ENCODE peak calls at places on chromosomes 5 and 9, in seven cellular contexts. O is ovary, J is activated B cell treated with CpG ODN at 0.5 μM for 24 hours, Y is HFF-Myc, Q is breast epithelium, W is dorsolateral prefrontal cortex, Z is AG10803. H is an unnamed sample.

GRCh38 chr9:137396227-137396626 is 26.7 kb downstream of the EXD3 start:
- DNase-seq in J (no peak), O (no peak), Z (peak; percentile 46), W (no peak), Y (no peak), Q (no peak), H (peak; percentile 42)

GRCh38 chr5:36820900-36821299 is 55.7 kb upstream of the NIPBL start:
- DNase-seq in Y (no peak), Z (no peak), J (no peak), O (no peak), W (no peak), Q (no peak), H (no peak)

GRCh38 chr9:14251146-14252071 is 62.5 kb downstream of the NFIB start:
- DNase-seq in Y (no peak), W (peak; percentile 65), Q (peak; percentile 89), J (no peak), O (peak; percentile 56), Z (peak; percentile 62), H (peak; percentile 95)

GRCh38 chr9:16571127-16571848 is 299.2 kb downstream of the BNC2 start:
- DNase-seq in Z (no peak), W (no peak), Q (no peak), O (no peak), Y (no peak), J (no peak), H (peak; percentile 22)

GRCh38 chr5:178589180-178590140 is 733 bp downstream of the COL23A1 start:
- DNase-seq in J (no peak), W (peak; percentile 60), Y (no peak), O (peak; percentile 22), Q (no peak), Z (peak; percentile 26), H (peak; percentile 51)

GRCh38 chr5:81971086-81971693 is 633 bp upstream of the ATG10 start:
- DNase-seq in O (no peak), Q (no peak), J (no peak), W (no peak), Y (no peak), Z (no peak), H (peak; percentile 14)

GRCh38 chr9:114223564-114224246 is 68.4 kb downstream of the COL27A1 start:
- DNase-seq in Q (no peak), O (no peak), W (no peak), J (no peak), Z (peak; percentile 58), Y (no peak), H (peak; percentile 85)

GRCh38 chr9:86516564-86516963 is 162.4 kb upstream of the TUT7 start:
- DNase-seq in J (no peak), W (no peak), Y (no peak), O (no peak), Z (no peak), Q (no peak), H (no peak)

GRCh38 chr9:73515216-73515615 is 363.6 kb downstream of the ANXA1 start:
- DNase-seq in Y (no peak), O (no peak), Z (no peak), J (no peak), Q (no peak), W (no peak), H (peak; percentile 2)

GRCh38 chr9:126158591-126159519 is 167.8 kb upstream of the MVB12B start:
- DNase-seq in W (no peak), O (no peak), J (no peak), Y (no peak), Q (no peak), Z (no peak), H (no peak)

GRCh38 chr5:120463991-120464626 is at the start of gene PRR16:
- DNase-seq in Y (no peak), Z (peak; percentile 71), O (peak; percentile 40), Q (no peak), J (peak; percentile 47), W (peak; percentile 79), H (peak; percentile 73)

GRCh38 chr9:126952180-126952960 is 37.8 kb downstream of the RALGPS1 start:
- DNase-seq in Y (no peak), W (no peak), J (no peak), Q (no peak), Z (peak; percentile 37), O (no peak), H (no peak)

GRCh38 chr9:138066049-138066448 is 188.5 kb downstream of the CACNA1B start:
- DNase-seq in W (peak; percentile 16), J (no peak), Y (no peak), Z (no peak), Q (no peak), O (no peak), H (no peak)

GRCh38 chr5:148730955-148731898 is 76.9 kb upstream of the HTR4 start:
- DNase-seq in W (no peak), Y (peak; percentile 70), Q (peak; percentile 45), Z (peak; percentile 85), O (peak; percentile 42), J (no peak), H (peak; percentile 86)

GRCh38 chr5:15010936-15011335 is 139.4 kb upstream of the ANKH start:
- DNase-seq in Y (no peak), W (no peak), Q (no peak), J (no peak), Z (peak; percentile 21), O (no peak), H (no peak)

GRCh38 chr5:135322271-135322670 is 76.8 kb downstream of the MACROH2A1 start:
- DNase-seq in O (no peak), W (no peak), J (no peak), Z (no peak), Y (no peak), Q (no peak), H (no peak)

GRCh38 chr5:102958481-102959011 is 161.4 kb downstream of the GIN1 start:
- DNase-seq in J (no peak), Y (peak; percentile 12), W (no peak), Z (peak; percentile 42), Q (no peak), O (no peak), H (peak; percentile 20)

GRCh38 chr9:129995409-129996160 is 47.4 kb downstream of the FNBP1 start:
- DNase-seq in Y (no peak), O (no peak), W (no peak), Q (no peak), Z (peak; percentile 60), J (no peak), H (peak; percentile 88)

GRCh38 chr5:31638748-31639418 is at the start of gene PDZD2:
- DNase-seq in Q (peak; percentile 43), J (peak; percentile 59), O (peak; percentile 84), Y (no peak), Z (peak; percentile 41), W (peak; percentile 86), H (peak; percentile 65)

GRCh38 chr5:131005963-131006684 is 158.9 kb downstream of the HINT1 start:
- DNase-seq in Q (no peak), W (no peak), Z (peak; percentile 16), Y (no peak), J (no peak), O (no peak), H (no peak)
- TF ChIP-seq CTCF in Q (no peak), W (no peak), Z (peak; percentile 45), Y (peak; percentile 19), J (no peak), O (no peak), H (no peak)

DNA sequence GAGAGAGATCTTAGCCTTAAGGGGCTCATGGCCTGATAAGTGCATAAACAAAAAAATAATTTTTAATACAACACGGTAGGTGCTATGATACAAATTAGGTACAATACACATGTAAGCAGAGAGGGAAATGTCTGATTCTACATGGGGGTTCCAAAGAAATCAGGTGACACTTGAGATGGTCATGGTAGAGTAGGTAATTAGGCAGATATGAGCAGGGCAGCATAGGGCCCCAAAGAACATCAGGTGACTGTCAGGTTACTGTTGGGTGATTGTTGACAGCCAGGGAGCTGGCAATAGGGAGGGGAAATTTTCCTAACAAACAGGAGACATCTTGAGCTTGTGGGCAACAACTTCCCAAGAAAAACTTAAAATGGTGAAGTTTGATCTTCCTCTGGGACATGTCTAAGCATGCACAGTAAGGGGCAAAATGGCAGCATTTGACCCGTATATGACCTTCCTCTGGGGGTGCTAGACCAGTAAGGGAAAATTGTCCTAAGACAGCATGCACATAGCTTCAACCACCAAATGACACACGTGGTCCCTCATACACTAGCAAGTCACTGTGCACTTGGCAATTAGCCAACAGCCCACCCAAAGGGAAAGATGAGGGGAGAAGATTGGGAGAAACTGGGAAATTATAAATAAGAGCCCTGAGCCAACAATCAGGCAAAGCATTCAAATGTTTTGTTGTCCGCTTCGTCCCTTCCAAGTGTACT is 37.3 kb upstream of the TENT4A start:
- DNase-seq in J (no peak), O (no peak), Y (no peak), Z (no peak), W (no peak), Q (no peak), H (no peak)
- TF ChIP-seq CTCF in J (no peak), O (no peak), Y (peak; percentile 17), Z (peak; percentile 12), W (no peak), Q (no peak), H (peak; percentile 26)

GRCh38 chr5:180811012-180811622 is 8.5 kb upstream of the MGAT1 start:
- DNase-seq in Q (no peak), Y (no peak), J (no peak), Z (no peak), W (no peak), O (peak; percentile 78), H (no peak)

GRCh38 chr5:180811623-180812119 is 9.1 kb upstream of the MGAT1 start:
- DNase-seq in W (no peak), Q (no peak), Z (no peak), J (no peak), O (no peak), Y (no peak), H (peak; percentile 62)

GRCh38 chr5:180808461-180809000 is 5.9 kb upstream of the MGAT1 start:
- DNase-seq in O (peak; percentile 33), Z (no peak), Q (no peak), W (no peak), Y (no peak), J (no peak), H (peak; percentile 73)

GRCh38 chr5:180809403-180810209 is 7.0 kb upstream of the MGAT1 start:
- DNase-seq in Y (peak; percentile 72), Z (peak; percentile 93), J (peak; percentile 90), O (peak; percentile 94), Q (peak; percentile 90), W (peak; percentile 83), H (peak; percentile 90)

GRCh38 chr5:180810210-180811011 is 7.8 kb upstream of the MGAT1 start:
- DNase-seq in Y (peak; percentile 72), W (peak; percentile 93), J (peak; percentile 98), Z (peak; percentile 93), O (peak; percentile 99), Q (peak; percentile 94), H (peak; percentile 96)
- TF ChIP-seq CTCF in Y (no peak), W (peak; percentile 5), J (no peak), Z (no peak), O (no peak), Q (peak; percentile 16), H (no peak)

GRCh38 chr9:15306068-15306756 is 804 bp downstream of the TTC39B start:
- DNase-seq in Z (peak; percentile 50), J (peak; percentile 38), Y (no peak), O (peak; percentile 70), W (peak; percentile 54), Q (peak; percentile 84), H (peak; percentile 89)

GRCh38 chr9:15306757-15307522 is at the start of gene TTC39B:
- DNase-seq in O (peak; percentile 95), J (peak; percentile 70), Y (peak; percentile 59), Z (peak; percentile 89), W (peak; percentile 88), Q (peak; percentile 90), H (peak; percentile 96)

GRCh38 chr9:15308511-15308910 is 1.5 kb upstream of the TTC39B start:
- DNase-seq in Y (no peak), W (no peak), J (no peak), Z (peak; percentile 81), O (no peak), Q (no peak), H (peak; percentile 87)

GRCh38 chr9:15304620-15305019 is 2.4 kb downstream of the TTC39B start:
- DNase-seq in Y (no peak), O (no peak), W (no peak), Q (no peak), J (no peak), Z (no peak), H (peak; percentile 59)

GRCh38 chr9:15307523-15307841 is 466 bp upstream of the TTC39B start:
- DNase-seq in Y (no peak), J (no peak), O (no peak), Z (no peak), Q (no peak), W (no peak), H (no peak)
- TF ChIP-seq CTCF in Y (no peak), J (no peak), O (no peak), Z (no peak), Q (no peak), W (no peak), H (no peak)

H was measured in epithelial cell of esophagus.